ENCODE peak calls at places on chromosomes 1 and 21, in ten cellular contexts. N, P, A, W, R, M, H, Y, E and I are unnamed samples.

GRCh38 chr21:45285266-45285931 is 2.3 kb downstream of the POFUT2 start:
- DNase-seq in Y (no peak), P (peak), E (peak), H (no peak), W (no peak), A (peak), R (no peak), M (no peak), N (no peak), I (no peak)

GRCh38 chr1:230917284-230918135 is 49.2 kb upstream of the C1orf198 start:
- DNase-seq in R (peak), A (peak), H (peak), P (peak), Y (peak), E (peak), M (no peak), N (peak), W (peak), I (peak)

GRCh38 chr1:67158401-67158800 is 7.9 kb upstream of the IL23R start:
- DNase-seq in H (no peak), R (no peak), P (no peak), A (no peak), N (no peak), M (no peak), W (no peak), E (no peak), Y (no peak), I (no peak)

GRCh38 chr1:24042375-24042774 is 62.2 kb upstream of the SRSF10 start:
- DNase-seq in M (no peak), P (no peak), W (no peak), R (no peak), Y (no peak), H (no peak), A (no peak), E (no peak), N (no peak), I (no peak)

GRCh38 chr1:79603862-79604261 is 597.3 kb upstream of the ADGRL4 start:
- DNase-seq in A (no peak), H (no peak), N (no peak), Y (no peak), R (no peak), E (no peak), W (no peak), M (no peak), P (no peak), I (no peak)

GRCh38 chr1:231162300-231162969 is 577 bp downstream of the TRIM67 start:
- DNase-seq in H (no peak), R (peak), E (no peak), N (no peak), A (peak), W (peak), P (peak), Y (peak), M (no peak), I (peak)

GRCh38 chr1:207996632-207997031 is 85.7 kb upstream of the CD34 start:
- DNase-seq in M (no peak), A (no peak), E (no peak), N (no peak), H (no peak), P (no peak), R (no peak), Y (no peak), W (no peak), I (no peak)

GRCh38 chr1:247448107-247448778 is 9.7 kb downstream of the OR2B11 start:
- DNase-seq in N (peak), W (peak), Y (no peak), P (no peak), M (peak), A (peak), E (peak), H (peak), R (peak), I (peak)

GRCh38 chr1:91685994-91686393 is 185.3 kb downstream of the CDC7 start:
- DNase-seq in E (no peak), Y (no peak), N (no peak), P (no peak), W (no peak), H (no peak), A (no peak), R (no peak), M (no peak), I (no peak)

GRCh38 chr1:207346562-207346912 is 25.1 kb downstream of the CD55 start:
- DNase-seq in M (no peak), A (no peak), W (no peak), N (no peak), P (no peak), R (no peak), Y (no peak), H (no peak), E (no peak), I (no peak)

GRCh38 chr1:14294006-14294405 is 304.5 kb upstream of the KAZN start:
- DNase-seq in E (no peak), A (no peak), Y (no peak), M (no peak), N (no peak), P (no peak), H (no peak), R (no peak), W (no peak), I (no peak)

GRCh38 chr21:39332175-39332574 is 16.7 kb downstream of the HMGN1 start:
- DNase-seq in M (no peak), A (no peak), H (no peak), N (no peak), P (no peak), R (no peak), Y (no peak), E (no peak), W (no peak), I (no peak)

GRCh38 chr1:171835891-171836290 is 5.4 kb upstream of the DNM3 start:
- DNase-seq in Y (no peak), M (no peak), E (no peak), W (no peak), P (no peak), R (no peak), A (no peak), N (no peak), H (no peak), I (no peak)

GRCh38 chr1:5770981-5771765 is 221.1 kb downstream of the NPHP4 start:
- DNase-seq in M (no peak), P (no peak), W (peak), Y (no peak), N (no peak), E (no peak), A (peak), R (no peak), H (no peak), I (no peak)

GRCh38 chr1:172040466-172040865 is 199.2 kb downstream of the DNM3 start:
- DNase-seq in Y (no peak), R (no peak), P (no peak), N (no peak), A (no peak), W (no peak), M (no peak), E (no peak), H (no peak), I (no peak)

GRCh38 chr1:115687744-115688143 is 46.0 kb downstream of the VANGL1 start:
- DNase-seq in R (no peak), A (no peak), P (no peak), M (no peak), W (no peak), H (no peak), E (no peak), Y (no peak), N (no peak), I (no peak)

GRCh38 chr1:173867141-173867752 is 542 bp downstream of the GAS5 start:
- DNase-seq in M (no peak), E (no peak), R (peak), A (no peak), W (no peak), H (no peak), N (no peak), Y (no peak), P (no peak), I (no peak)

GRCh38 chr1:59193443-59194093 is 103.3 kb upstream of the FGGY start:
- DNase-seq in M (no peak), E (no peak), N (no peak), A (no peak), W (no peak), H (no peak), P (no peak), R (no peak), Y (no peak), I (no peak)

GRCh38 chr1:22665752-22666151 is 12.7 kb downstream of the C1QB start:
- DNase-seq in H (no peak), N (no peak), W (peak), P (no peak), M (no peak), A (no peak), R (no peak), Y (no peak), E (no peak), I (no peak)

GRCh38 chr21:42151148-42152074 is 67.5 kb upstream of the ABCG1 start:
- DNase-seq in N (no peak), H (no peak), Y (no peak), A (peak), P (peak), E (no peak), R (no peak), M (no peak), W (no peak), I (no peak)

GRCh38 chr1:43521078-43521477 is 9.6 kb upstream of the PTPRF start:
- DNase-seq in N (no peak), A (no peak), Y (no peak), M (no peak), E (no peak), H (no peak), W (no peak), R (no peak), P (no peak), I (no peak)

GRCh38 chr1:171919891-171920887 is 78.9 kb downstream of the DNM3 start:
- DNase-seq in P (no peak), R (no peak), N (no peak), W (no peak), A (no peak), M (no peak), E (no peak), Y (no peak), H (no peak), I (no peak)

GRCh38 chr1:26239936-26240335 is 5.9 kb downstream of the CEP85 start:
- DNase-seq in N (no peak), A (no peak), Y (no peak), M (no peak), W (peak), P (no peak), E (no peak), H (peak), R (no peak), I (no peak)

GRCh38 chr1:47794530-47794929 is 202.7 kb downstream of the TRABD2B start:
- DNase-seq in H (no peak), M (no peak), Y (no peak), W (no peak), R (no peak), N (no peak), P (no peak), E (no peak), A (no peak), I (no peak)

GRCh38 chr1:21451212-21451611 is 11.3 kb downstream of the NBPF3 start:
- DNase-seq in H (no peak), N (no peak), P (no peak), W (no peak), R (no peak), M (no peak), E (no peak), A (no peak), Y (no peak), I (no peak)

GRCh38 chr1:79554620-79555160 is 548.2 kb upstream of the ADGRL4 start:
- DNase-seq in A (no peak), E (no peak), R (no peak), P (no peak), M (no peak), N (no peak), W (no peak), Y (no peak), H (no peak), I (no peak)